ENCODE peak calls at places on chromosomes 4 and X, in five cellular contexts. B is fibroblast of the conjunctiva, V is lower lobe of right lung, K is AG08395, H is ELR. P is an unnamed sample.

GRCh38 chr4:149790172-149790907 is 25.3 kb downstream of the IQCM start:
- DNase-seq in K (no peak), B (no peak), V (no peak), H (no peak), P (no peak)

GRCh38 chr4:866761-867390 is 40.9 kb upstream of the CPLX1 start:
- DNase-seq in B (no peak), K (no peak), V (no peak), H (peak; percentile 23), P (no peak)

GRCh38 chr4:150212927-150213326 is 134.7 kb downstream of the DCLK2 start:
- DNase-seq in H (no peak), K (no peak), V (no peak), B (no peak), P (no peak)

GRCh38 chrX:13029831-13030771 is 14.3 kb downstream of the FAM9C start:
- DNase-seq in V (no peak), B (no peak), H (peak; percentile 46), K (no peak), P (no peak)

GRCh38 chr4:128810331-128810870 is 901 bp downstream of the JADE1 start:
- DNase-seq in K (no peak), B (no peak), H (peak; percentile 48), V (peak; percentile 55), P (no peak)

GRCh38 chrX:56785442-56785841 is 56.4 kb downstream of the NBDY start:
- DNase-seq in V (no peak), B (no peak), K (no peak), H (no peak), P (no peak)

GRCh38 chr4:39353478-39354177 is 12.5 kb downstream of the RFC1 start:
- DNase-seq in K (peak; percentile 50), B (peak; percentile 53), H (peak; percentile 44), V (no peak), P (peak; percentile 3)

GRCh38 chr4:4446434-4446833 is 59.5 kb downstream of the NSG1 start:
- DNase-seq in B (no peak), V (no peak), H (peak; percentile 14), K (peak; percentile 23), P (no peak)

GRCh38 chrX:46306103-46306502 is 239.1 kb downstream of the ZNF674 start:
- DNase-seq in B (no peak), V (no peak), K (no peak), H (no peak), P (no peak)

GRCh38 chr4:8081621-8082516 is 76.7 kb downstream of the ABLIM2 start:
- DNase-seq in V (peak; percentile 28), B (no peak), K (no peak), H (no peak), P (no peak)

GRCh38 chr4:555566-556275 is 20.4 kb downstream of the TMEM271 start:
- DNase-seq in K (no peak), B (no peak), H (no peak), V (no peak), P (no peak)

GRCh38 chr4:105944535-105944934 is 49.3 kb downstream of the NPNT start:
- DNase-seq in V (no peak), H (no peak), B (peak; percentile 10), K (peak; percentile 73), P (no peak)

GRCh38 chrX:38154818-38155217 is 65.9 kb downstream of the SRPX start:
- DNase-seq in B (peak; percentile 30), K (no peak), V (no peak), H (no peak), P (no peak)

GRCh38 chr4:74567981-74568380 is 123.0 kb downstream of the AREG start:
- DNase-seq in V (no peak), H (no peak), K (no peak), B (no peak), P (no peak)

GRCh38 chrX:155893513-155893912 is 12.4 kb downstream of the VAMP7 start:
- DNase-seq in V (no peak), K (no peak), B (no peak), H (no peak), P (no peak)

GRCh38 chr4:173494013-173494970 is 35.7 kb downstream of the HAND2 start:
- DNase-seq in B (peak; percentile 55), H (peak; percentile 69), K (peak; percentile 61), V (peak; percentile 60), P (no peak)

GRCh38 chrX:48086119-48086518 is 14.7 kb upstream of the ZNF630 start:
- DNase-seq in V (no peak), K (no peak), H (no peak), B (no peak), P (no peak)

GRCh38 chr4:145324161-145324560 is 143.8 kb upstream of the OTUD4 start:
- DNase-seq in K (no peak), H (no peak), B (no peak), V (no peak), P (no peak)

GRCh38 chr4:183201331-183201730 is 102.3 kb downstream of the WWC2 start:
- DNase-seq in K (peak; percentile 35), B (peak; percentile 22), V (no peak), H (peak; percentile 87), P (no peak)

GRCh38 chrX:47556045-47556623 is 4.9 kb upstream of the ARAF start:
- DNase-seq in K (peak; percentile 89), V (peak; percentile 90), B (peak; percentile 92), H (peak; percentile 88), P (peak; percentile 77)

GRCh38 chr4:157804986-157805385 is 367.8 kb downstream of the GASK1B start:
- DNase-seq in B (no peak), K (no peak), V (no peak), H (peak; percentile 24), P (no peak)

GRCh38 chrX:47311857-47312774 is 58.3 kb upstream of the ZNF157 start:
- DNase-seq in V (peak; percentile 54), H (peak; percentile 66), K (peak; percentile 68), B (peak; percentile 39), P (no peak)

GRCh38 chr4:85221606-85222005 is 253.3 kb upstream of the ARHGAP24 start:
- DNase-seq in H (no peak), B (no peak), V (no peak), K (no peak), P (no peak)

GRCh38 chr4:77599378-77599777 is 6.2 kb upstream of the CXCL13 start:
- DNase-seq in H (peak; percentile 59), V (no peak), B (peak; percentile 23), K (peak; percentile 66), P (no peak)

GRCh38 chr4:7458066-7458425 is 23.3 kb upstream of the PSAPL1 start:
- DNase-seq in K (no peak), B (no peak), H (no peak), V (no peak), P (no peak)

GRCh38 chr4:141636771-141637460 is 533 bp downstream of the IL15 start:
- DNase-seq in K (peak; percentile 71), B (no peak), V (peak; percentile 65), H (peak; percentile 68), P (no peak)

GRCh38 chrX:149527705-149528104 is 13.1 kb upstream of the EOLA1 start:
- DNase-seq in H (peak; percentile 50), K (peak; percentile 14), V (no peak), B (no peak), P (no peak)

P was measured in NCI-H2107.